ENCODE peak calls at places on chromosomes 2 and 18, in five cellular contexts. One of them, this sample, is unnamed.

GRCh38 chr2:237967463-237967871 is 653 bp downstream of the UBE2F start:
- DNase-seq in nephron progenitor cell: peak
- DNase-seq in HFFc6: no peak
- DNase-seq in fibroblast of pulmonary artery: no peak
- DNase-seq in GM12878: no peak
- DNase-seq in this sample: no peak

GRCh38 chr2:47918043-47918442 is 11.7 kb upstream of the FBXO11 start:
- DNase-seq in nephron progenitor cell: no peak
- DNase-seq in HFFc6: no peak
- DNase-seq in fibroblast of pulmonary artery: no peak
- DNase-seq in GM12878: no peak
- DNase-seq in this sample: no peak

GRCh38 chr2:212451786-212452200 is 86.8 kb downstream of the ERBB4 start:
- DNase-seq in nephron progenitor cell: no peak
- DNase-seq in HFFc6: peak
- DNase-seq in fibroblast of pulmonary artery: peak
- DNase-seq in GM12878: no peak
- DNase-seq in this sample: no peak

GRCh38 chr2:70987386-70987785 is 7.3 kb downstream of the TEX261 start:
- DNase-seq in nephron progenitor cell: no peak
- DNase-seq in HFFc6: no peak
- DNase-seq in fibroblast of pulmonary artery: no peak
- DNase-seq in GM12878: no peak
- DNase-seq in this sample: no peak

GRCh38 chr2:150387586-150388288 is 99.7 kb downstream of the RND3 start:
- DNase-seq in nephron progenitor cell: no peak
- DNase-seq in HFFc6: peak
- DNase-seq in fibroblast of pulmonary artery: no peak
- DNase-seq in GM12878: no peak
- DNase-seq in this sample: no peak

GRCh38 chr18:79476918-79477685 is 81.4 kb downstream of the NFATC1 start:
- DNase-seq in nephron progenitor cell: no peak
- DNase-seq in HFFc6: no peak
- DNase-seq in fibroblast of pulmonary artery: no peak
- DNase-seq in GM12878: no peak
- DNase-seq in this sample: no peak

GRCh38 chr2:121205321-121205942 is 79.6 kb downstream of the TFCP2L1 start:
- DNase-seq in nephron progenitor cell: no peak
- DNase-seq in HFFc6: no peak
- DNase-seq in fibroblast of pulmonary artery: no peak
- DNase-seq in GM12878: no peak
- DNase-seq in this sample: no peak

GRCh38 chr2:156435725-156436476 is at the start of gene GPD2:
- DNase-seq in nephron progenitor cell: peak
- DNase-seq in HFFc6: peak
- DNase-seq in fibroblast of pulmonary artery: peak
- DNase-seq in GM12878: no peak
- DNase-seq in this sample: peak

GRCh38 chr2:86366651-86367500 is 29.4 kb upstream of the REEP1 start:
- DNase-seq in nephron progenitor cell: no peak
- DNase-seq in HFFc6: no peak
- DNase-seq in fibroblast of pulmonary artery: no peak
- DNase-seq in GM12878: no peak
- DNase-seq in this sample: no peak

GRCh38 chr18:10140928-10141327 is 227.1 kb downstream of the VAPA start:
- DNase-seq in nephron progenitor cell: no peak
- DNase-seq in HFFc6: peak
- DNase-seq in fibroblast of pulmonary artery: no peak
- DNase-seq in GM12878: no peak
- DNase-seq in this sample: no peak

GRCh38 chr2:150041721-150042450 is 445.6 kb downstream of the RND3 start:
- DNase-seq in nephron progenitor cell: no peak
- DNase-seq in HFFc6: peak
- DNase-seq in fibroblast of pulmonary artery: peak
- DNase-seq in GM12878: no peak
- DNase-seq in this sample: no peak

GRCh38 chr2:226423498-226423960 is 376.1 kb downstream of the IRS1 start:
- DNase-seq in nephron progenitor cell: no peak
- DNase-seq in HFFc6: no peak
- DNase-seq in fibroblast of pulmonary artery: no peak
- DNase-seq in GM12878: no peak
- DNase-seq in this sample: peak

GRCh38 chr2:203869610-203870042 is 2.1 kb downstream of the CTLA4 start:
- DNase-seq in nephron progenitor cell: no peak
- DNase-seq in HFFc6: no peak
- DNase-seq in fibroblast of pulmonary artery: no peak
- DNase-seq in GM12878: no peak
- DNase-seq in this sample: no peak

GRCh38 chr2:240245706-240246105 is 105.2 kb upstream of the OTOS start:
- DNase-seq in nephron progenitor cell: no peak
- DNase-seq in HFFc6: no peak
- DNase-seq in fibroblast of pulmonary artery: no peak
- DNase-seq in GM12878: no peak
- DNase-seq in this sample: no peak

GRCh38 chr2:75539955-75540716 is 20.6 kb downstream of the EVA1A start:
- DNase-seq in nephron progenitor cell: no peak
- DNase-seq in HFFc6: no peak
- DNase-seq in fibroblast of pulmonary artery: no peak
- DNase-seq in GM12878: no peak
- DNase-seq in this sample: no peak

GRCh38 chr2:196159223-196159892 is 12.0 kb downstream of the STK17B start:
- DNase-seq in nephron progenitor cell: no peak
- DNase-seq in HFFc6: no peak
- DNase-seq in fibroblast of pulmonary artery: no peak
- DNase-seq in GM12878: no peak
- DNase-seq in this sample: no peak

GRCh38 chr18:75727479-75727878 is 300.0 kb upstream of the SMIM21 start:
- DNase-seq in nephron progenitor cell: peak
- DNase-seq in HFFc6: no peak
- DNase-seq in fibroblast of pulmonary artery: peak
- DNase-seq in GM12878: no peak
- DNase-seq in this sample: peak

GRCh38 chr2:241944821-241945220 is 75.3 kb downstream of the RTP5 start:
- DNase-seq in nephron progenitor cell: no peak
- DNase-seq in HFFc6: no peak
- DNase-seq in fibroblast of pulmonary artery: no peak
- DNase-seq in GM12878: no peak
- DNase-seq in this sample: no peak
- TF ChIP-seq CTCF in nephron progenitor cell: no peak
- TF ChIP-seq CTCF in HFFc6: no peak
- TF ChIP-seq CTCF in fibroblast of pulmonary artery: no peak
- TF ChIP-seq CTCF in GM12878: no peak
- TF ChIP-seq CTCF in this sample: no peak

GRCh38 chr2:88582030-88582429 is 45.2 kb downstream of the EIF2AK3 start:
- DNase-seq in nephron progenitor cell: no peak
- DNase-seq in HFFc6: no peak
- DNase-seq in fibroblast of pulmonary artery: no peak
- DNase-seq in GM12878: no peak
- DNase-seq in this sample: no peak
- TF ChIP-seq CTCF in nephron progenitor cell: no peak
- TF ChIP-seq CTCF in HFFc6: no peak
- TF ChIP-seq CTCF in fibroblast of pulmonary artery: no peak
- TF ChIP-seq CTCF in GM12878: no peak
- TF ChIP-seq CTCF in this sample: no peak

DNA sequence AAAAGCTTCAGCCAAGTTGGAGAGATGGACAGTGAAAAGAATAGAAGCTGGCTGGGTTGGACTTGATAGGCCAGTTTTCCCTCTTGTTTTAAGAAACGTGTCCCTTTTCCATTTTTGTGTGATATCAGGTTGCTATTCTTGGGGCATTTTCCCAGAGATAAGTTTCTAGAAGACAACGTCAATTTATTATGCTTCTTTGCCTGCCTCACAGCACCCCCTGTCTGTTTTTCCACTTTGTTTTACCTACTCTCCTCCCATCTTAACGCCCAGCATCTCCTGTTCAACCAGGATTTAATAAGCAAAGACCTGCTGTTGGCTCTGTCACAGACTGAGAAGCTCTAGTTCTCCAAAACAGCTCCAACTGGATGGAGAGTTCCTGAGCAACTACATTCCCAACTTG is 317.8 kb upstream of the ZNF521 start:
- DNase-seq in nephron progenitor cell: no peak
- DNase-seq in HFFc6: peak
- DNase-seq in fibroblast of pulmonary artery: no peak
- DNase-seq in GM12878: no peak
- DNase-seq in this sample: no peak
- TF ChIP-seq CTCF in nephron progenitor cell: no peak
- TF ChIP-seq CTCF in HFFc6: peak
- TF ChIP-seq CTCF in fibroblast of pulmonary artery: no peak
- TF ChIP-seq CTCF in GM12878: no peak
- TF ChIP-seq CTCF in this sample: no peak

DNA sequence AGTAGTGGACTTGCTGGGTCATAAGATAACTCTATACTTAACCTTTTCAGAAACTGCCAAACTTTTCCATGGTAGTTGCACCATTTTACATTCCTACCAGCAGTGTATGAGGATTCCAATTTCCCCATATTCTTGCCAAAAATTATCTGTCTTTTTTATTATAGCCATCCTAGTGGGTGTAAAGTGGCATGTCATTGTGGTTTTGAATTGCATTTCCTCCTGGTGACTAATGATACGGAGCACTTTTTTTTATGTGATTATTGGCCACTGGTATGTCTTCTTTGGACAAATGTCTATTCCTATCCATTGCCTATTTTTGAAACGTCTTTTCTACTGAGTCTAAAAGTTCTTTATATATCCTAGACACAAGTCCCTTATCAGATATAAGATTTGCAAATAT is 44.3 kb downstream of the CACNB4 start:
- DNase-seq in nephron progenitor cell: no peak
- DNase-seq in HFFc6: peak
- DNase-seq in fibroblast of pulmonary artery: peak
- DNase-seq in GM12878: no peak
- DNase-seq in this sample: no peak
- TF ChIP-seq CTCF in nephron progenitor cell: no peak
- TF ChIP-seq CTCF in HFFc6: peak
- TF ChIP-seq CTCF in fibroblast of pulmonary artery: no peak
- TF ChIP-seq CTCF in GM12878: no peak
- TF ChIP-seq CTCF in this sample: no peak

This sample was measured in tibial nerve.